ENCODE peak calls at places on chromosomes 5 and 9, in nine cellular contexts. X is fibroblast of pulmonary artery, R is NT2/D1, N is DND-41, L is GM23248, P is LNCaP clone FGC, A is brain microvascular endothelial cell, Z is GM12865, Q is breast epithelium. G is an unnamed sample.

GRCh38 chr9:123689701-123690428 is 240.1 kb downstream of the DENND1A start:
- DNase-seq in R (no peak), P (no peak), Q (no peak), Z (no peak), X (no peak), A (no peak), N (no peak), L (no peak), G (no peak)

GRCh38 chr5:134022333-134022732 is 17.6 kb upstream of the VDAC1 start:
- DNase-seq in L (no peak), N (no peak), X (no peak), R (no peak), Z (no peak), Q (no peak), A (no peak), P (no peak), G (peak)

GRCh38 chr5:133015466-133015865 is 10.9 kb downstream of the ZCCHC10 start:
- DNase-seq in A (no peak), P (no peak), Z (no peak), R (no peak), X (no peak), N (no peak), L (peak), Q (no peak), G (peak)

GRCh38 chr5:497871-498509 is 26.3 kb downstream of the SLC9A3 start:
- DNase-seq in L (no peak), X (no peak), Z (peak), Q (no peak), A (no peak), N (no peak), R (no peak), P (no peak), G (no peak)

GRCh38 chr9:76655121-76655531 is 109.1 kb upstream of the PCA3 start:
- DNase-seq in R (no peak), L (peak), Z (no peak), P (no peak), A (peak), X (peak), Q (no peak), N (no peak), G (peak)

GRCh38 chr9:109206670-109207069 is 39.6 kb upstream of the FRRS1L start:
- DNase-seq in Q (no peak), A (no peak), P (no peak), L (peak), Z (no peak), N (peak), R (peak), X (no peak), G (no peak)

GRCh38 chr9:948497-948896 is 28.0 kb upstream of the DMRT3 start:
- DNase-seq in P (no peak), Q (no peak), N (no peak), X (no peak), L (no peak), R (no peak), A (no peak), Z (no peak), G (no peak)

GRCh38 chr5:154712518-154713437 is 42.4 kb upstream of the LARP1 start:
- DNase-seq in X (no peak), L (no peak), Z (no peak), Q (no peak), N (no peak), R (no peak), A (no peak), P (peak), G (no peak)

GRCh38 chr5:71662381-71662780 is 56.7 kb upstream of the CARTPT start:
- DNase-seq in N (no peak), R (no peak), Z (no peak), Q (no peak), X (no peak), A (no peak), L (no peak), P (no peak), G (no peak)

GRCh38 chr5:107869459-107870115 is 198.8 kb upstream of the EFNA5 start:
- DNase-seq in R (no peak), Q (no peak), X (peak), P (peak), N (no peak), Z (no peak), A (peak), L (peak), G (peak)

GRCh38 chr5:72156921-72157320 is 49.6 kb downstream of the MAP1B start:
- DNase-seq in P (no peak), L (peak), R (no peak), N (no peak), Z (no peak), X (no peak), Q (no peak), A (no peak), G (peak)

GRCh38 chr5:80474929-80475328 is 13.0 kb upstream of the FAM151B start:
- DNase-seq in Q (no peak), A (no peak), R (no peak), Z (no peak), N (no peak), P (peak), L (no peak), X (no peak), G (no peak)

GRCh38 chr9:90961375-90961774 is 159.8 kb downstream of the SYK start:
- DNase-seq in A (peak), X (no peak), R (no peak), N (no peak), P (no peak), L (peak), Z (no peak), Q (no peak), G (peak)

GRCh38 chr5:142655339-142656267 is 30.3 kb downstream of the FGF1 start:
- DNase-seq in R (peak), A (peak), N (peak), Q (peak), Z (peak), X (peak), L (peak), P (peak), G (peak)

GRCh38 chr5:137497396-137498290 is 1.5 kb downstream of the SPOCK1 start:
- DNase-seq in A (no peak), Z (no peak), N (no peak), P (no peak), R (no peak), X (no peak), L (peak), Q (no peak), G (no peak)
- H3K4me3 ChIP-seq in A (peak), Z (no peak), N (no peak), P (no peak), R (peak), X (peak), L (peak), Q (peak), G (peak)

DNA sequence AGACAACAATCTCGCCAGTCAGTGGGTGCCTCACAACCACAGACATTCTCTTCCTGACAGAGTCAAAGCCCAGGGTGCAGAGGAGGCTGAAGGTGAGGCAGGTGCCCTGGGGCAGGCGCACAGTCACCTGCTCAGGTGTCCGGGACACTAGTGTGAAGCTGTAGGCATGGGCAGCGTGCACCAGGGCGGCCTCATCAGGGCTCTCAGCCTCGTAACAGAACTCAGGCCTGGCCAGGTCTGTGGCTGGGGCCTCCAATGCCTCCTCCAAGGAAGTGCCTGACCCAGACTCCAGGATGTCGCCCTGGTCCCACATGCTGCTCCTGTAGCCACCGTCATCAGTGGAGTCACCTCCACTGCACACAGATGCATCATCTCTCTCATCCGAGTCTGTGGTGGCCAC is 198.7 kb downstream of the PTTG1 start:
- DNase-seq in Q (no peak), N (no peak), P (no peak), Z (no peak), X (no peak), A (no peak), R (no peak), L (no peak), G (no peak)
- H3K4me3 ChIP-seq in Q (no peak), N (no peak), P (no peak), Z (no peak), X (no peak), A (no peak), R (no peak), L (no peak), G (no peak)

GRCh38 chr9:125749287-125749935 is 2.2 kb downstream of the PBX3 start:
- DNase-seq in N (no peak), R (no peak), Z (no peak), A (no peak), Q (no peak), P (no peak), X (no peak), L (no peak), G (no peak)
- H3K4me3 ChIP-seq in N (no peak), R (peak), Z (peak), A (peak), Q (peak), P (no peak), X (peak), L (peak), G (peak)

GRCh38 chr5:34656700-34657549 is 797 bp downstream of the RAI14 start:
- DNase-seq in N (no peak), Q (peak), L (peak), P (no peak), Z (no peak), X (no peak), R (no peak), A (no peak), G (no peak)
- H3K4me3 ChIP-seq in N (no peak), Q (peak), L (peak), P (peak), Z (peak), X (peak), R (peak), A (peak), G (peak)

GRCh38 chr5:93609756-93610155 is 26.7 kb downstream of the NR2F1 start:
- DNase-seq in L (no peak), R (no peak), N (no peak), Q (no peak), A (no peak), P (no peak), X (no peak), Z (no peak), G (no peak)

GRCh38 chr5:93607367-93608258 is 24.6 kb downstream of the NR2F1 start:
- DNase-seq in X (peak), A (peak), N (peak), Z (peak), R (no peak), P (no peak), Q (no peak), L (peak), G (peak)

GRCh38 chr5:93611900-93612898 is 29.2 kb downstream of the NR2F1 start:
- DNase-seq in P (no peak), N (no peak), X (no peak), Q (no peak), L (peak), Z (no peak), R (no peak), A (no peak), G (peak)

GRCh38 chr5:93610581-93611167 is 27.7 kb downstream of the NR2F1 start:
- DNase-seq in Z (no peak), P (no peak), N (no peak), R (no peak), A (no peak), X (no peak), L (no peak), Q (no peak), G (no peak)

DNA sequence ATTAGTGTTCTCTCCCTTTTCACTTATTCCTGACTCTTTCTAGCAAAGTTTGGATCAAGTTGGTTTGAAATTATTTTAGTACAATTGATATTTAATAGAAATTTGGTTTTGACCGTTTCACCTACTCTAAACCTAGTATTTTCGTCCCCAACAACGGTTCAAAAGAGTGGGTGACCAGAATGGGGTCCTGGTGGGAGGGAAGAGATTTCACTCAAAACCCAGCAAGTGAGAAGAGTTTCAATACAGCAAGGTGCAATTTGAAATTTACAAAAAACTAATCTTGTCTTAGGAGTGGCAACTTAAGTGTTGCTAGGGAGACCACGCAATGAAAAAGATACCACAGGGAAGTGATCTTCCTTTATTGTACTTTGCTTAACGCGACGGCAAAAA is 28.5 kb downstream of the NR2F1 start:
- DNase-seq in L (no peak), N (no peak), A (no peak), P (no peak), R (no peak), Z (no peak), Q (no peak), X (no peak), G (no peak)
- H3K4me3 ChIP-seq in L (no peak), N (no peak), A (no peak), P (no peak), R (no peak), Z (no peak), Q (no peak), X (no peak), G (no peak)

GRCh38 chr5:125410501-125411162 is 664.2 kb upstream of the ZNF608 start:
- DNase-seq in X (peak), A (peak), N (no peak), L (peak), R (no peak), Q (no peak), P (no peak), Z (peak), G (peak)
- H3K4me3 ChIP-seq in X (no peak), A (no peak), N (no peak), L (peak), R (no peak), Q (no peak), P (no peak), Z (no peak), G (no peak)